ENCODE peak calls at places on chromosomes 13 and 19, in eight cellular contexts. G is stimulated activated CD8-positive, alpha-beta memory T cell treated with anti-CD3 and anti-CD28 coated beads, Interleukin-15, amount 100 ng/mL, for 24 hours; R is Ammon's horn; B is HT-29; W is SIG-M5; D is NCI-H1436; X is stimulated activated naive CD8-positive, alpha-beta T cell treated with anti-CD3 and anti-CD28 coated beads, Interleukin-15, Interleukin-2, amounts not matched to agents 100 U/mL and 50 U/mL, for 24 hours; C is fibroblast of mammary gland. M is an unnamed sample.

GRCh38 chr13:99314640-99315176 is 7.5 kb upstream of the GPR183 start:
- DNase-seq in W (no peak), B (peak), R (no peak), C (peak), X (peak), D (no peak), G (no peak), M (peak)

GRCh38 chr13:48097793-48098192 is 2.9 kb upstream of the MED4 start:
- DNase-seq in D (no peak), R (no peak), W (no peak), B (no peak), X (no peak), G (no peak), C (no peak), M (no peak)

GRCh38 chr13:82654851-82655517 is 1227.3 kb downstream of the SLITRK1 start:
- DNase-seq in B (peak), G (no peak), W (no peak), X (no peak), C (peak), D (no peak), R (no peak), M (no peak)

GRCh38 chr19:29515233-29515619 is 10.6 kb upstream of the VSTM2B start:
- DNase-seq in X (no peak), D (no peak), W (no peak), C (no peak), G (no peak), R (no peak), B (no peak), M (no peak)

GRCh38 chr19:15962319-15962718 is 13.5 kb downstream of the OR10H4 start:
- DNase-seq in W (no peak), R (no peak), G (no peak), X (no peak), D (no peak), B (peak), C (no peak), M (peak)

GRCh38 chr13:41563501-41564001 is 106.2 kb downstream of the RGCC start:
- DNase-seq in R (peak), G (no peak), D (no peak), C (peak), W (no peak), B (peak), X (no peak), M (no peak)

GRCh38 chr13:75986818-75987217 is 350.7 kb downstream of the LMO7 start:
- DNase-seq in C (no peak), R (no peak), W (no peak), D (no peak), B (no peak), G (no peak), X (no peak), M (no peak)

GRCh38 chr19:45442927-45443461 is 19.3 kb upstream of the ERCC1 start:
- DNase-seq in G (no peak), W (peak), B (peak), R (peak), C (peak), D (no peak), X (peak), M (peak)

GRCh38 chr19:13396256-13397080 is 109.8 kb downstream of the CACNA1A start:
- DNase-seq in R (peak), B (peak), W (no peak), X (no peak), D (no peak), C (peak), G (no peak), M (peak)

GRCh38 chr13:32471187-32471922 is 43.4 kb upstream of the N4BP2L1 start:
- DNase-seq in X (no peak), D (no peak), B (no peak), C (peak), G (no peak), R (peak), W (no peak), M (peak)

GRCh38 chr13:42715909-42716308 is 65.5 kb upstream of the FAM216B start:
- DNase-seq in R (no peak), W (no peak), D (no peak), B (no peak), C (no peak), X (no peak), G (no peak), M (no peak)

GRCh38 chr19:590396-590745 is 690 bp downstream of the HCN2 start:
- DNase-seq in R (no peak), B (no peak), W (no peak), D (no peak), C (peak), X (no peak), G (no peak), M (no peak)

GRCh38 chr19:39085392-39085791 is 1.2 kb downstream of the ACP7 start:
- DNase-seq in B (no peak), X (no peak), G (no peak), W (no peak), D (no peak), R (no peak), C (no peak), M (no peak)

GRCh38 chr19:42201489-42202289 is 15.8 kb downstream of the DEDD2 start:
- DNase-seq in B (no peak), C (no peak), G (no peak), X (peak), W (peak), D (no peak), R (peak), M (no peak)

GRCh38 chr13:44969858-44970484 is 19.3 kb downstream of the NUFIP1 start:
- DNase-seq in R (peak), W (no peak), X (no peak), G (no peak), B (peak), C (peak), D (no peak), M (peak)

GRCh38 chr19:36203293-36203692 is 11.2 kb downstream of the ZNF565 start:
- DNase-seq in G (no peak), D (no peak), X (no peak), W (no peak), B (no peak), C (no peak), R (no peak), M (no peak)

GRCh38 chr19:3979289-3979673 is 6.0 kb downstream of the EEF2 start:
- DNase-seq in X (no peak), D (no peak), R (no peak), W (no peak), B (no peak), C (no peak), G (no peak), M (no peak)

GRCh38 chr13:93472296-93472695 is 245.7 kb downstream of the GPC6 start:
- DNase-seq in C (no peak), W (no peak), G (no peak), B (no peak), X (no peak), D (no peak), R (no peak), M (no peak)

GRCh38 chr19:3033595-3034193 is 4.6 kb upstream of the TLE2 start:
- DNase-seq in R (no peak), B (no peak), X (no peak), W (no peak), C (no peak), G (no peak), D (no peak), M (no peak)

GRCh38 chr13:72864142-72865035 is 82.5 kb downstream of the PIBF1 start:
- DNase-seq in X (no peak), D (no peak), G (no peak), B (no peak), C (peak), W (no peak), R (peak), M (no peak)

GRCh38 chr13:23608704-23609413 is 38.6 kb downstream of the TNFRSF19 start:
- DNase-seq in D (no peak), X (no peak), G (no peak), R (peak), W (no peak), C (peak), B (no peak), M (no peak)

GRCh38 chr13:24052547-24052981 is 108.0 kb upstream of the SPATA13 start:
- DNase-seq in D (no peak), C (no peak), B (no peak), W (no peak), R (no peak), X (no peak), G (no peak), M (peak)

GRCh38 chr19:47523473-47523872 is 8.6 kb upstream of the NAPA start:
- DNase-seq in D (no peak), W (no peak), B (no peak), G (no peak), R (no peak), X (no peak), C (no peak), M (peak)

GRCh38 chr13:109900723-109901122 is 114.3 kb upstream of the IRS2 start:
- DNase-seq in X (no peak), G (no peak), R (no peak), D (no peak), B (no peak), C (no peak), W (no peak), M (no peak)